ENCODE peak calls at places on chromosomes 11 and 22, in seven cellular contexts. N is K562, Z is IMR-90, O is GM12891, X is A549, C is adrenal gland, H is transverse colon. P is an unnamed sample.

GRCh38 chr11:124877631-124878496 is 12.6 kb downstream of the ROBO3 start:
- DNase-seq in C (peak; percentile 26), N (no peak), Z (no peak), O (no peak), H (no peak), X (no peak), P (no peak)

GRCh38 chr11:119168471-119169271 is at the start of gene NLRX1:
- DNase-seq in H (peak; percentile 90), N (peak; percentile 79), O (peak; percentile 97), Z (peak; percentile 72), X (peak; percentile 87), C (peak; percentile 92), P (peak; percentile 90)

GRCh38 chr11:126282361-126282741 is 542 bp upstream of the TIRAP start:
- DNase-seq in C (peak; percentile 49), O (no peak), X (no peak), H (peak; percentile 57), Z (peak; percentile 35), N (no peak), P (peak; percentile 38)

GRCh38 chr22:19884954-19885751 is 30.5 kb upstream of the GNB1L start:
- DNase-seq in C (no peak), H (no peak), X (no peak), N (no peak), O (no peak), Z (no peak), P (no peak)

GRCh38 chr11:111923351-111923788 is 4.7 kb downstream of the C11orf52 start:
- DNase-seq in C (no peak), H (no peak), O (no peak), Z (peak; percentile 48), X (no peak), N (no peak), P (no peak)

GRCh38 chr11:116109228-116109627 is 605.0 kb upstream of the CADM1 start:
- DNase-seq in Z (peak; percentile 44), X (peak; percentile 39), H (no peak), N (peak; percentile 21), O (no peak), C (peak; percentile 42), P (peak; percentile 36)

GRCh38 chr11:110349109-110349996 is 52.9 kb upstream of the RDX start:
- DNase-seq in H (no peak), X (no peak), C (no peak), O (peak; percentile 29), Z (no peak), N (no peak), P (no peak)

GRCh38 chr22:42842658-42843370 is 14.3 kb downstream of the ARFGAP3 start:
- DNase-seq in O (no peak), H (peak; percentile 22), X (no peak), Z (peak; percentile 24), C (peak; percentile 37), N (no peak), P (no peak)

GRCh38 chr11:8688414-8689362 is 6.1 kb downstream of the RPL27A start:
- DNase-seq in C (peak; percentile 96), H (peak; percentile 96), Z (peak; percentile 96), X (peak; percentile 96), N (peak; percentile 93), O (peak; percentile 88), P (peak; percentile 96)

GRCh38 chr11:4607782-4608666 is at the start of gene TRIM68:
- DNase-seq in H (peak; percentile 96), N (peak; percentile 99), X (peak; percentile 96), C (peak; percentile 96), O (peak; percentile 88), Z (peak; percentile 95), P (peak; percentile 95)
- TF ChIP-seq POLR2A in H (peak; percentile 73), N (peak; percentile 90), X (peak; percentile 81), C (peak; percentile 67), O (peak; percentile 75), Z (peak; percentile 62), P (peak; percentile 81)

GRCh38 chr11:102111787-102112653 is 1.8 kb downstream of the YAP1 start:
- DNase-seq in O (no peak), H (peak; percentile 43), Z (peak; percentile 94), X (peak; percentile 63), N (no peak), C (no peak), P (no peak)
- TF ChIP-seq POLR2A in O (no peak), H (peak; percentile 72), Z (peak; percentile 84), X (no peak), N (no peak), C (no peak), P (no peak)

GRCh38 chr11:123298488-123299447 is 103.7 kb upstream of the CLMP start:
- DNase-seq in N (no peak), X (no peak), O (no peak), H (no peak), C (no peak), Z (no peak), P (no peak)

GRCh38 chr11:123302751-123303195 is 107.7 kb upstream of the CLMP start:
- DNase-seq in N (no peak), C (no peak), X (no peak), Z (peak; percentile 72), O (peak; percentile 26), H (no peak), P (no peak)

GRCh38 chr11:123299721-123300120 is 104.7 kb upstream of the CLMP start:
- DNase-seq in C (no peak), N (no peak), H (no peak), Z (no peak), O (no peak), X (no peak), P (no peak)

GRCh38 chr11:123301696-123302400 is 106.8 kb upstream of the CLMP start:
- DNase-seq in X (peak; percentile 44), C (peak; percentile 72), O (peak; percentile 81), H (peak; percentile 63), N (peak; percentile 65), Z (peak; percentile 11), P (peak; percentile 30)

GRCh38 chr11:123300874-123301695 is 106.0 kb upstream of the CLMP start:
- DNase-seq in C (no peak), N (no peak), Z (peak; percentile 68), H (no peak), X (no peak), O (no peak), P (peak; percentile 56)
- TF ChIP-seq POLR2A in C (no peak), N (no peak), Z (no peak), H (no peak), X (no peak), O (no peak), P (no peak)

GRCh38 chr11:48169706-48170105 is 46.9 kb upstream of the OR4B1 start:
- DNase-seq in H (no peak), N (no peak), C (no peak), X (no peak), Z (peak; percentile 34), O (no peak), P (no peak)
- TF ChIP-seq POLR2A in H (no peak), N (no peak), C (no peak), X (no peak), Z (no peak), O (no peak), P (no peak)

GRCh38 chr11:115103921-115104320 is 400.3 kb downstream of the CADM1 start:
- DNase-seq in N (no peak), C (no peak), X (peak; percentile 5), H (no peak), O (no peak), Z (no peak), P (no peak)
- TF ChIP-seq POLR2A in N (no peak), C (no peak), X (no peak), H (no peak), O (no peak), Z (no peak), P (no peak)